ENCODE peak calls at places on chromosomes 16 and 17, in five cellular contexts. W, Z, T, F and Y are unnamed samples.
A peak's percentile ranks its signal among the peaks of the same experiment; 100 is the strongest.

GRCh38 chr16:16148755-16149154 is 74.5 kb downstream of the ABCC6 start:
- DNase-seq in W (no peak), Z (no peak), T (no peak), F (no peak), Y (no peak)

GRCh38 chr17:29113334-29113733 is 66.9 kb downstream of the MYO18A start:
- DNase-seq in W (no peak), Z (no peak), T (no peak), F (no peak), Y (no peak)

GRCh38 chr17:933168-934083 is 46.1 kb downstream of the NXN start:
- DNase-seq in W (peak; percentile 75), Z (peak; percentile 52), T (no peak), F (peak; percentile 34), Y (no peak)

GRCh38 chr16:67158637-67159600 is 790 bp downstream of the TRADD start:
- DNase-seq in W (peak; percentile 48), Z (no peak), T (peak; percentile 71), F (peak; percentile 57), Y (peak; percentile 61)

GRCh38 chr16:83312015-83312734 is 495.6 kb upstream of the HSBP1 start:
- DNase-seq in W (no peak), Z (no peak), T (no peak), F (no peak), Y (no peak)

GRCh38 chr17:82298538-82299421 is 18.6 kb downstream of the CD7 start:
- DNase-seq in W (no peak), Z (no peak), T (no peak), F (no peak), Y (peak; percentile 38)

GRCh38 chr17:43601280-43602050 is 55.3 kb upstream of the ETV4 start:
- DNase-seq in W (no peak), Z (no peak), T (no peak), F (no peak), Y (no peak)

GRCh38 chr17:876272-876671 is 94.1 kb downstream of the MRM3 start:
- DNase-seq in W (no peak), Z (no peak), T (no peak), F (no peak), Y (no peak)

GRCh38 chr17:73976676-73977521 is 226.6 kb upstream of the RPL38 start:
- DNase-seq in W (no peak), Z (no peak), T (no peak), F (peak; percentile 66), Y (peak; percentile 61)

GRCh38 chr17:7854851-7855642 is at the start of gene TMEM88:
- DNase-seq in W (no peak), Z (no peak), T (no peak), F (no peak), Y (no peak)

GRCh38 chr16:10981697-10982216 is 37.4 kb downstream of the CLEC16A start:
- DNase-seq in W (peak; percentile 45), Z (peak; percentile 32), T (no peak), F (peak; percentile 27), Y (peak; percentile 53)

GRCh38 chr17:73123606-73124320 is 31.3 kb upstream of the SLC39A11 start:
- DNase-seq in W (no peak), Z (no peak), T (no peak), F (no peak), Y (no peak)

GRCh38 chr16:79532785-79533184 is 67.8 kb downstream of the MAF start:
- DNase-seq in W (no peak), Z (no peak), T (no peak), F (no peak), Y (no peak)

GRCh38 chr17:35238817-35239216 is 4.1 kb upstream of the SLFN5 start:
- DNase-seq in W (no peak), Z (no peak), T (no peak), F (no peak), Y (no peak)

GRCh38 chr16:51898872-51899271 is 648.1 kb downstream of the TOX3 start:
- DNase-seq in W (no peak), Z (no peak), T (no peak), F (no peak), Y (no peak)

GRCh38 chr17:81417049-81417878 is 22.0 kb downstream of the BAHCC1 start:
- DNase-seq in W (no peak), Z (no peak), T (no peak), F (no peak), Y (no peak)

GRCh38 chr17:30472238-30472890 is 4.8 kb upstream of the GOSR1 start:
- DNase-seq in W (no peak), Z (no peak), T (no peak), F (no peak), Y (no peak)

GRCh38 chr16:59330030-59330670 is 596.0 kb upstream of the GOT2 start:
- DNase-seq in W (no peak), Z (no peak), T (no peak), F (no peak), Y (no peak)

GRCh38 chr17:74550602-74551001 is 4.7 kb upstream of the CD300C start:
- DNase-seq in W (no peak), Z (no peak), T (no peak), F (no peak), Y (no peak)

GRCh38 chr16:70252355-70252988 is 732 bp upstream of the EXOSC6 start:
- DNase-seq in W (no peak), Z (peak; percentile 68), T (no peak), F (peak; percentile 39), Y (peak; percentile 59)

GRCh38 chr17:52419256-52419655 is 260.7 kb upstream of the CA10 start:
- DNase-seq in W (peak; percentile 69), Z (no peak), T (no peak), F (no peak), Y (no peak)

GRCh38 chr17:39591958-39592954 is 15.5 kb downstream of the NEUROD2 start:
- DNase-seq in W (peak; percentile 68), Z (peak; percentile 31), T (no peak), F (peak; percentile 59), Y (peak; percentile 62)

GRCh38 chr17:76492989-76493501 is 8.2 kb downstream of the RHBDF2 start:
- DNase-seq in W (no peak), Z (no peak), T (peak; percentile 80), F (no peak), Y (no peak)

GRCh38 chr16:11636172-11636721 is 32.0 kb upstream of the SNN start:
- DNase-seq in W (peak; percentile 56), Z (no peak), T (no peak), F (no peak), Y (no peak)

DNA sequence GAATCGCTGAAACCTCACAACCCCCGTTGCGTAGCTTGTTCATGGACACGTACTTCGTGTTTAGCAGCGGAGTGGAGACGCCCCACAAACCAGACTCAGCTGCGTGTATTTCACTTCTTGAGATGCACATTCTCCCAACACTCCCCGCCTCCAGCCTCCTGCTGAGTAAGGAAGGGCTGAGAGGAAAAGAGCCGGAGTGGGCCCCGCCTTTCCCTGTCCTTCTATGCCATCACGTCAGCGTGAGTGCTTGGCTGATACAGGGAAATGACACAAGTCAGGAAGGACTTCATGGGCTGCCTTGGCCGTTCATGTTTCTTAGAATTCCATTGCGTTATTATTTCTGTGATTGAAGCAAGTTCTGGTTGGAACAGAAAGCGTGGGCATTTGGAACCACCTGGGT is 68.6 kb upstream of the CBX4 start:
- DNase-seq in W (no peak), Z (no peak), T (no peak), F (no peak), Y (no peak)
- TF ChIP-seq FOXM1 in W (no peak), Z (no peak), T (no peak), F (no peak), Y (no peak)

DNA sequence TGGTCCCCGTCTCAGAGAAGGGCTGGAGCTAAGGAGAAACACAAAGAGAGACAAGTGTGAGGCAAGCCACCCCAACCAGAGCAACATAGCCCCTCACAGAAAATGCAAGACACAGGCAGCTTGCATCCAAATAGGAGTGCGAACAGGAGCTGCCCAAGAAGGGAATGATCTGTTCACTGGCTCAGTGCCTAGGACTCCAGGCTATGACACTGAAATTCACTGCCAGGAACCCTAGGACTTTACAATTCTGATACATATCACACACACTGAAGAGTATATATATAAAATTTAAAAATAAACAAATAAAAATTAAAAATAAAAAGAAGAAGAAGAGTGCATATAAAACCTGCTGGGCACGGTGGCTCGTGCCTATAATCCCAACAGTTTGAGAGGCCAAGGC is 5.2 kb downstream of the ZNF23 start:
- DNase-seq in W (no peak), Z (no peak), T (no peak), F (no peak), Y (no peak)
- TF ChIP-seq FOXM1 in W (no peak), Z (no peak), T (no peak), F (no peak), Y (no peak)

GRCh38 chr17:57434361-57434760 is 178.0 kb downstream of the MSI2 start:
- DNase-seq in W (no peak), Z (no peak), T (no peak), F (no peak), Y (no peak)
- TF ChIP-seq FOXM1 in W (no peak), Z (no peak), T (no peak), F (no peak), Y (no peak)

GRCh38 chr17:50347894-50348291 is 2.0 kb downstream of the XYLT2 start:
- DNase-seq in W (no peak), Z (no peak), T (no peak), F (no peak), Y (no peak)
- TF ChIP-seq FOXM1 in W (no peak), Z (no peak), T (no peak), F (no peak), Y (no peak)

GRCh38 chr16:73268311-73268997 is 220.5 kb upstream of the ZFHX3 start:
- DNase-seq in W (peak; percentile 12), Z (peak; percentile 30), T (no peak), F (no peak), Y (peak; percentile 46)
- TF ChIP-seq FOXM1 in W (no peak), Z (no peak), T (no peak), F (no peak), Y (no peak)

DNA sequence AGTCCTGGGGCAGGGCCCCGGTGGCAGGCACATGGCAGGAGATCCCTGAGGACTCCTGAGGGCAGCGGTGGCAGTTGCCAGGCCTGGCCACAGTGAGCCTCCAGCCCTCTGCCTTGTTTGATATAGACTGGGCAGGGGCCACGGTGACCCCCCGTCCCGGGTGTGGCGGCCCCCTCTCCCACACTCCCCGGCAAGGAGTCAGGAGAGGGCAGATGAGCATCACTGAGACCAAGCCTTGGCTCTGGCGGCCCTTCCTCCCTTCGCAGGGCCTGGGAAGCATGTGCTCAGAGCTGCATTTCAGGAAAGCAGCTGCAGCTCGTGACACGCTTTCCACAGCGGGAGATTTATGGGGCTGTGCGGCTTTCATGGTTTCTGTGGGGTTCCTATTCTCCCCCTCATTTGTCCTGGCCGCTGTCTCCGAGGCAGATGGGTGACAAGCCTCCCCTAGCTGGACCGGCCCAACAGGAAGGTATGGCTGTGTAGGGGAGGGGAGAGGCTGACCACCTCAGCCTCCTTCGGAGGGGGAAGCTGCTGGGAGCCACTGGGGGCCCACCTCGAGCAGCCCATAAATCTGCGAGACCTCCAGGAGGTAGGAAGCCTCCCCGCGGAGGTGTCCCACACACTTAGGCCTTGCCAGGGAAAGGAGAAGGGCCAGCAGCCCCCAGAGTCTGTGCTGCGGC is 211.4 kb downstream of the NTN1 start:
- DNase-seq in W (no peak), Z (no peak), T (no peak), F (no peak), Y (no peak)
- TF ChIP-seq FOXM1 in W (no peak), Z (no peak), T (no peak), F (no peak), Y (no peak)